ENCODE peak calls at places on chromosome 22, in nine cellular contexts. G, K, L, J, E, H, T, V and U are unnamed samples.

GRCh38 chr22:22895776-22896445 is 8.3 kb downstream of the IGLL5 start:
- DNase-seq in G (no peak), K (no peak), L (no peak), J (no peak), E (no peak), H (no peak), T (no peak), V (peak), U (no peak)

GRCh38 chr22:38129856-38130255 is 19.4 kb upstream of the BAIAP2L2 start:
- DNase-seq in G (no peak), K (no peak), L (no peak), J (no peak), E (no peak), H (no peak), T (no peak), V (no peak), U (no peak)

GRCh38 chr22:20487715-20488114 is 7.9 kb downstream of the KLHL22 start:
- DNase-seq in G (no peak), K (no peak), L (no peak), J (no peak), E (no peak), H (no peak), T (no peak), V (peak), U (no peak)

GRCh38 chr22:39173050-39173706 is 20.7 kb upstream of the CBX7 start:
- DNase-seq in G (no peak), K (no peak), L (no peak), J (no peak), E (peak), H (no peak), T (no peak), V (no peak), U (no peak)

GRCh38 chr22:46067159-46068111 is 82.9 kb upstream of the PPARA start:
- DNase-seq in G (peak), K (no peak), L (no peak), J (peak), E (peak), H (no peak), T (no peak), V (peak), U (no peak)

GRCh38 chr22:21921729-21922128 is 30.9 kb downstream of the PPM1F start:
- DNase-seq in G (no peak), K (no peak), L (no peak), J (no peak), E (no peak), H (no peak), T (no peak), V (no peak), U (no peak)

GRCh38 chr22:35480627-35481565 is 59.7 kb upstream of the RASD2 start:
- DNase-seq in G (no peak), K (no peak), L (no peak), J (no peak), E (no peak), H (no peak), T (no peak), V (no peak), U (no peak)

GRCh38 chr22:48254311-48254873 is 1491.9 kb downstream of the TBC1D22A start:
- DNase-seq in G (no peak), K (no peak), L (no peak), J (no peak), E (no peak), H (no peak), T (no peak), V (no peak), U (no peak)

GRCh38 chr22:42683599-42684283 is 34.5 kb upstream of the CYB5R3 start:
- DNase-seq in G (no peak), K (no peak), L (no peak), J (no peak), E (no peak), H (no peak), T (no peak), V (peak), U (no peak)

GRCh38 chr22:47175761-47176359 is 413.4 kb downstream of the TBC1D22A start:
- DNase-seq in G (no peak), K (no peak), L (no peak), J (no peak), E (peak), H (no peak), T (no peak), V (peak), U (no peak)

GRCh38 chr22:22943521-22944267 is 56.1 kb downstream of the IGLL5 start:
- DNase-seq in G (no peak), K (peak), L (no peak), J (no peak), E (peak), H (peak), T (no peak), V (no peak), U (no peak)

GRCh38 chr22:36369004-36369921 is 18.5 kb downstream of the MYH9 start:
- DNase-seq in G (peak), K (peak), L (no peak), J (no peak), E (no peak), H (no peak), T (peak), V (no peak), U (no peak)

GRCh38 chr22:21064917-21065864 is 19.4 kb downstream of the LRRC74B start:
- DNase-seq in G (no peak), K (no peak), L (no peak), J (no peak), E (no peak), H (no peak), T (no peak), V (no peak), U (no peak)

GRCh38 chr22:46355996-46356471 is 20.5 kb downstream of the TRMU start:
- DNase-seq in G (no peak), K (no peak), L (no peak), J (no peak), E (no peak), H (no peak), T (no peak), V (peak), U (no peak)

GRCh38 chr22:38163844-38164577 is 17.6 kb downstream of the PLA2G6 start:
- DNase-seq in G (no peak), K (no peak), L (no peak), J (peak), E (peak), H (no peak), T (no peak), V (no peak), U (no peak)

GRCh38 chr22:25362883-25363240 is 143.4 kb downstream of the CRYBB2 start:
- DNase-seq in G (no peak), K (no peak), L (no peak), J (no peak), E (peak), H (no peak), T (no peak), V (no peak), U (no peak)